ENCODE peak calls at places on chromosomes 3 and 15, in eight cellular contexts. F, P, A, R, V, N, X and Z are unnamed samples.

GRCh38 chr15:29208352-29208751 is 61.3 kb downstream of the NSMCE3 start:
- DNase-seq in F (no peak), P (no peak), A (no peak), R (no peak), V (no peak), N (peak; percentile 5), X (no peak), Z (no peak)

GRCh38 chr15:59300618-59301139 is 72.0 kb downstream of the MYO1E start:
- DNase-seq in F (no peak), P (no peak), A (no peak), R (no peak), V (no peak), N (peak; percentile 50), X (no peak), Z (no peak)

GRCh38 chr3:184582998-184583344 is 21.4 kb downstream of the EPHB3 start:
- DNase-seq in F (no peak), P (no peak), A (no peak), R (peak; percentile 60), V (no peak), N (no peak), X (no peak), Z (no peak)

GRCh38 chr3:48896991-48897390 is 1.7 kb downstream of the SLC25A20 start:
- DNase-seq in F (no peak), P (no peak), A (no peak), R (no peak), V (no peak), N (no peak), X (no peak), Z (no peak)

GRCh38 chr15:90873998-90874605 is 5.7 kb downstream of the FURIN start:
- DNase-seq in F (no peak), P (no peak), A (no peak), R (no peak), V (no peak), N (peak; percentile 41), X (no peak), Z (no peak)

GRCh38 chr15:69031013-69032001 is 16.8 kb downstream of the NOX5 start:
- DNase-seq in F (peak; percentile 14), P (no peak), A (peak; percentile 14), R (peak; percentile 89), V (peak; percentile 11), N (peak; percentile 54), X (peak; percentile 27), Z (no peak)

GRCh38 chr3:50612973-50613851 is 1.6 kb upstream of the CISH start:
- DNase-seq in F (no peak), P (no peak), A (no peak), R (no peak), V (no peak), N (no peak), X (no peak), Z (no peak)

GRCh38 chr3:172512363-172512762 is 10.9 kb downstream of the TNFSF10 start:
- DNase-seq in F (no peak), P (peak; percentile 51), A (peak; percentile 63), R (no peak), V (no peak), N (no peak), X (peak; percentile 50), Z (no peak)

GRCh38 chr3:42979044-42979962 is at the start of gene GASK1A:
- DNase-seq in F (no peak), P (no peak), A (no peak), R (peak; percentile 80), V (no peak), N (peak; percentile 43), X (peak; percentile 13), Z (no peak)

GRCh38 chr3:158094235-158094916 is 11.8 kb downstream of the SHOX2 start:
- DNase-seq in F (no peak), P (no peak), A (no peak), R (peak; percentile 81), V (no peak), N (no peak), X (no peak), Z (no peak)

GRCh38 chr3:100561459-100562158 is 47.8 kb upstream of the ADGRG7 start:
- DNase-seq in F (no peak), P (no peak), A (no peak), R (no peak), V (no peak), N (peak; percentile 76), X (peak; percentile 95), Z (peak; percentile 47)

GRCh38 chr3:27483117-27484001 is 825 bp downstream of the SLC4A7 start:
- DNase-seq in F (peak; percentile 17), P (peak; percentile 60), A (peak; percentile 46), R (peak; percentile 80), V (no peak), N (peak; percentile 75), X (peak; percentile 85), Z (peak; percentile 39)

GRCh38 chr15:42349178-42349577 is 10.1 kb upstream of the CAPN3 start:
- DNase-seq in F (no peak), P (no peak), A (no peak), R (no peak), V (no peak), N (peak; percentile 69), X (peak; percentile 81), Z (no peak)

GRCh38 chr3:149020839-149021252 is 29.5 kb downstream of the GYG1 start:
- DNase-seq in F (no peak), P (no peak), A (no peak), R (no peak), V (no peak), N (no peak), X (no peak), Z (no peak)

GRCh38 chr3:38005076-38006020 is 14.8 kb downstream of the VILL start:
- DNase-seq in F (no peak), P (no peak), A (no peak), R (peak; percentile 86), V (no peak), N (peak; percentile 24), X (no peak), Z (no peak)

GRCh38 chr3:49005998-49006397 is 1.2 kb upstream of the WDR6 start:
- DNase-seq in F (no peak), P (no peak), A (no peak), R (no peak), V (no peak), N (no peak), X (no peak), Z (no peak)

GRCh38 chr3:47425959-47426358 is 45.1 kb downstream of the PTPN23 start:
- DNase-seq in F (no peak), P (no peak), A (no peak), R (peak; percentile 43), V (no peak), N (no peak), X (no peak), Z (no peak)

GRCh38 chr15:94287794-94288246 is 56.5 kb downstream of the MCTP2 start:
- DNase-seq in F (peak; percentile 39), P (no peak), A (peak; percentile 60), R (no peak), V (peak; percentile 9), N (no peak), X (no peak), Z (no peak)

GRCh38 chr3:71389911-71390573 is 193.5 kb downstream of the FOXP1 start:
- DNase-seq in F (no peak), P (no peak), A (peak; percentile 20), R (no peak), V (no peak), N (peak; percentile 61), X (peak; percentile 58), Z (no peak)

GRCh38 chr3:42541079-42541478 is 38.6 kb downstream of the VIPR1 start:
- DNase-seq in F (no peak), P (no peak), A (no peak), R (no peak), V (no peak), N (no peak), X (no peak), Z (no peak)

GRCh38 chr3:36461588-36461987 is 81.3 kb downstream of the STAC start:
- DNase-seq in F (no peak), P (no peak), A (no peak), R (no peak), V (no peak), N (peak; percentile 78), X (peak; percentile 49), Z (peak; percentile 59)

GRCh38 chr15:98069256-98069655 is 108.8 kb downstream of the ARRDC4 start:
- DNase-seq in F (no peak), P (no peak), A (no peak), R (no peak), V (no peak), N (peak; percentile 15), X (no peak), Z (no peak)

GRCh38 chr15:90557147-90557546 is 27.4 kb downstream of the CRTC3 start:
- DNase-seq in F (no peak), P (no peak), A (no peak), R (no peak), V (no peak), N (peak; percentile 47), X (no peak), Z (no peak)

GRCh38 chr15:56939257-56939656 is 20.8 kb downstream of the TCF12 start:
- DNase-seq in F (no peak), P (no peak), A (no peak), R (no peak), V (no peak), N (no peak), X (no peak), Z (no peak)

GRCh38 chr15:100106732-100107131 is 235.0 kb downstream of the ADAMTS17 start:
- DNase-seq in F (no peak), P (no peak), A (no peak), R (no peak), V (no peak), N (no peak), X (no peak), Z (no peak)

GRCh38 chr3:161217496-161217895 is 3.6 kb upstream of the NMD3 start:
- DNase-seq in F (no peak), P (peak; percentile 70), A (no peak), R (peak; percentile 66), V (no peak), N (peak; percentile 47), X (peak; percentile 80), Z (no peak)

GRCh38 chr15:35738370-35738769 is 192.4 kb upstream of the DPH6 start:
- DNase-seq in F (no peak), P (peak; percentile 89), A (no peak), R (peak; percentile 85), V (no peak), N (peak; percentile 36), X (peak; percentile 90), Z (no peak)

GRCh38 chr3:153219147-153219546 is 57.1 kb downstream of the RAP2B start:
- DNase-seq in F (no peak), P (no peak), A (no peak), R (no peak), V (no peak), N (peak; percentile 42), X (peak; percentile 58), Z (peak; percentile 25)

GRCh38 chr3:174859756-174860155 is 622 bp downstream of the NAALADL2 start:
- DNase-seq in F (no peak), P (no peak), A (no peak), R (no peak), V (no peak), N (no peak), X (no peak), Z (no peak)

GRCh38 chr3:39960515-39961403 is 151.3 kb downstream of the MYRIP start:
- DNase-seq in F (no peak), P (no peak), A (no peak), R (no peak), V (no peak), N (peak; percentile 55), X (peak; percentile 9), Z (peak; percentile 31)

GRCh38 chr3:161323926-161324621 is 47.2 kb downstream of the SPTSSB start:
- DNase-seq in F (no peak), P (no peak), A (no peak), R (no peak), V (no peak), N (no peak), X (no peak), Z (no peak)

GRCh38 chr15:55774113-55774970 is 31.4 kb upstream of the PRTG start:
- DNase-seq in F (peak; percentile 5), P (peak; percentile 32), A (peak; percentile 20), R (peak; percentile 90), V (peak; percentile 9), N (peak; percentile 45), X (peak; percentile 51), Z (no peak)